ENCODE peak calls at places on chromosome 21, in ten cellular contexts. J is neural progenitor cell; V is left ventricle myocardium inferior; L is A549; E is skeletal muscle cell; H is NCI-H146; Y is ovary; O is activated naive CD4-positive, alpha-beta T cell; D is fibroblast of mammary gland; S is NCI-H774. C is an unnamed sample.

GRCh38 chr21:45468971-45469272 is 64.0 kb downstream of the COL18A1 start:
- DNase-seq in J (no peak), V (peak), L (no peak), E (no peak), H (no peak), Y (no peak), O (no peak), D (no peak), S (no peak), C (no peak)

GRCh38 chr21:34797202-34797527 is 128.4 kb downstream of the CLIC6 start:
- DNase-seq in J (no peak), V (no peak), L (no peak), E (no peak), H (no peak), Y (no peak), O (no peak), D (no peak), S (no peak), C (no peak)

GRCh38 chr21:35940074-35940927 is 120.0 kb downstream of the SETD4 start:
- DNase-seq in J (peak), V (no peak), L (peak), E (peak), H (peak), Y (peak), O (no peak), D (peak), S (peak), C (no peak)

GRCh38 chr21:34690041-34690792 is 21.4 kb downstream of the CLIC6 start:
- DNase-seq in J (no peak), V (no peak), L (no peak), E (no peak), H (peak), Y (no peak), O (no peak), D (no peak), S (peak), C (no peak)

GRCh38 chr21:42047821-42048613 is 23.1 kb upstream of the UMODL1 start:
- DNase-seq in J (no peak), V (no peak), L (no peak), E (peak), H (no peak), Y (peak), O (no peak), D (peak), S (no peak), C (no peak)

GRCh38 chr21:43005635-43006034 is 31.3 kb downstream of the PKNOX1 start:
- DNase-seq in J (no peak), V (no peak), L (no peak), E (no peak), H (no peak), Y (no peak), O (no peak), D (no peak), S (no peak), C (no peak)

GRCh38 chr21:36747815-36748381 is 49.0 kb downstream of the SIM2 start:
- DNase-seq in J (peak), V (peak), L (no peak), E (no peak), H (no peak), Y (no peak), O (no peak), D (peak), S (peak), C (no peak)

GRCh38 chr21:22900511-22900910 is 1902.3 kb downstream of the NCAM2 start:
- DNase-seq in J (no peak), V (no peak), L (no peak), E (peak), H (no peak), Y (no peak), O (no peak), D (no peak), S (no peak), C (no peak)

GRCh38 chr21:36178349-36178748 is 21.7 kb downstream of the DOP1B start:
- DNase-seq in J (no peak), V (no peak), L (no peak), E (no peak), H (no peak), Y (no peak), O (no peak), D (no peak), S (no peak), C (no peak)

GRCh38 chr21:44802396-44803153 is 955 bp upstream of the UBE2G2 start:
- DNase-seq in J (peak), V (no peak), L (no peak), E (no peak), H (peak), Y (no peak), O (no peak), D (no peak), S (no peak), C (no peak)

GRCh38 chr21:34330055-34330454 is 33.8 kb upstream of the KCNE2 start:
- DNase-seq in J (no peak), V (no peak), L (peak), E (no peak), H (no peak), Y (no peak), O (no peak), D (no peak), S (no peak), C (no peak)

GRCh38 chr21:28207776-28208175 is 784.9 kb downstream of the LTN1 start:
- DNase-seq in J (no peak), V (no peak), L (no peak), E (no peak), H (no peak), Y (no peak), O (no peak), D (peak), S (no peak), C (no peak)

GRCh38 chr21:45309069-45309521 is 21.4 kb upstream of the POFUT2 start:
- DNase-seq in J (peak), V (peak), L (peak), E (no peak), H (no peak), Y (peak), O (no peak), D (peak), S (no peak), C (peak)